ENCODE peak calls at places on chromosomes 2 and 18, in five cellular contexts. M is HepG2, L is H1, P is GM12878, O is K562. K is an unnamed sample.

GRCh38 chr18:55509631-55510372 is 78.2 kb downstream of the TCF4 start:
- DNase-seq in M (no peak), L (no peak), P (peak; percentile 17), O (peak; percentile 17), K (peak; percentile 65)

GRCh38 chr2:55986001-55986400 is 62.4 kb upstream of the EFEMP1 start:
- DNase-seq in M (no peak), L (no peak), P (no peak), O (no peak), K (no peak)

GRCh38 chr18:66682855-66683322 is 79.0 kb upstream of the CDH19 start:
- DNase-seq in M (no peak), L (no peak), P (no peak), O (no peak), K (no peak)

GRCh38 chr2:240560084-240560479 is at the start of gene DUSP28:
- DNase-seq in M (peak; percentile 83), L (no peak), P (peak; percentile 55), O (peak; percentile 89), K (peak; percentile 79)

GRCh38 chr2:144367030-144367429 is 152.9 kb downstream of the ZEB2 start:
- DNase-seq in M (no peak), L (no peak), P (no peak), O (no peak), K (no peak)

GRCh38 chr2:144332356-144333143 is 187.4 kb downstream of the ZEB2 start:
- DNase-seq in M (peak; percentile 72), L (peak; percentile 73), P (no peak), O (peak; percentile 94), K (peak; percentile 89)

GRCh38 chr18:56305583-56305982 is 332.8 kb downstream of the TXNL1 start:
- DNase-seq in M (no peak), L (no peak), P (no peak), O (no peak), K (no peak)

GRCh38 chr2:16620590-16620989 is 45.0 kb downstream of the CYRIA start:
- DNase-seq in M (no peak), L (no peak), P (no peak), O (no peak), K (no peak)

GRCh38 chr2:64035067-64035942 is 16.1 kb upstream of the VPS54 start:
- DNase-seq in M (no peak), L (no peak), P (no peak), O (no peak), K (no peak)

GRCh38 chr2:197011777-197012641 is 85.5 kb upstream of the PGAP1 start:
- DNase-seq in M (peak; percentile 57), L (no peak), P (no peak), O (peak; percentile 49), K (peak; percentile 63)

GRCh38 chr18:69217271-69217670 is 183.4 kb upstream of the DOK6 start:
- DNase-seq in M (no peak), L (no peak), P (no peak), O (no peak), K (no peak)

DNA sequence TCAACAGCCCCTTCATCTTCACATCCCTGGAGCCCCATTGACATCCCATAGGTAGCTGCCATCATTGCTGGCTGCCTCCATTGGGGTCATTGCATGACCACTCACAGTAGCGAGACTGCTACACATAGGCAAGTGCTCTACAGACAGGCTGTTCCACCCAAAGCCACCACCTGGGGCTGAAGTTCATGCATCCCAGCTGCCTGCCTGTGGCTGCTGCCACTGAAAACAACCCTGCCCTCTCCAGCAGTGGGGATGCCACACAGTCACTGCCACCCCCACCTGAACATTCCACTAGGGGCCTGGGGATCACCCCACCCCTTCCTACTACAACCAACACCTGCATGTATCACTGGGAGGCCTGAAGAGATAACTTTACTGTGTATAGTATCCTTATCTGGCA is 59.5 kb upstream of the CTAGE1 start:
- DNase-seq in M (no peak), L (no peak), P (no peak), O (no peak), K (no peak)
- TF ChIP-seq CREB1 in M (no peak), L (no peak), P (no peak), O (no peak), K (no peak)

DNA sequence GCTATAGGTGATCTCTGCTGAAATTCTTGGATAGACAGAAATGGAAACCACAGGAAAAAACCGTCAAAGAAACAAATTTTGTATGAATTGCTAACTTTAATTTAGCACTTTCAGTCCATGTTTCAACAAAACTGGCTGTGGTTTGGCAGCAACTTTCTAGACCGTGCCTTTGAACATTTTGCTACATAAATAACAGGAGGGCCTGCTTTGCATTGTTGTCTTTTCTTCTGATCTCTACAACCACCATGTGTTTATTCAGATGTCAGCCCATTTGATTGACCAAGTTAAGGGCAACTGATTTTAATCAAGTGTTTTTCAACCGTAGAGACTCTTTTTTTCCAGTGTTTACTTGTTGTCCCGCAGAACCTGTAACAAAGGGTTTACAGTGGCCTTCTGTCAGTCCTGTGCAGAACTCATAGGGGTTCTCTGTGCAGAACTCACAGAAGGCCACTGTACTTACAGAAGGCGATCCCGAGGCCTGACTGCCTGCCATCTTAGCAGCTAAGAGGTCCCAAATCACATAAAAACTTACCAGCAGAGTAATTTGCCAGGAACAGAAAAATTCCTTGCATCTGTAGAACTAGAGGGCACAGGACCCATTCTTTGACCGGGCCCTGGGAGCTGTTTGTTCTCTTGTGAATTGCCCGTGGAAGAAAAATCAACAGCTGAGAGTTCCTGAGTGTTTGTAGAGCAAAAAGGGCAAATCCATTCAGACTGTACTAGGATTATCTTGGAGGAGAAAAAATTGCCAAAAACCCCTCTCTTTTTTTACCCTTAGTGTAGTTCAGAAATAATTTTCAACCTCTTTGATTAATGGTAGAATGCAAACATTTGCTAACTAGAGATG is 120.6 kb downstream of the PRKRA start:
- DNase-seq in M (no peak), L (no peak), P (no peak), O (no peak), K (no peak)
- H2AFZ ChIP-seq in M (no peak overlapping the region), L (no peak overlapping the region), P (no peak overlapping the region), O (no peak overlapping the region), K (no peak overlapping the region)

GRCh38 chr2:70790079-70790963 is at the start of gene FIGLA:
- DNase-seq in M (no peak), L (no peak), P (no peak), O (no peak), K (peak; percentile 73)

GRCh38 chr2:70789304-70790078 is 952 bp downstream of the FIGLA start:
- DNase-seq in M (peak; percentile 58), L (peak; percentile 57), P (no peak), O (peak; percentile 78), K (peak; percentile 95)

GRCh38 chr2:70784320-70784719 is 6.1 kb downstream of the FIGLA start:
- DNase-seq in M (no peak), L (no peak), P (no peak), O (no peak), K (no peak)

GRCh38 chr2:70779911-70780580 is 10.4 kb downstream of the FIGLA start:
- DNase-seq in M (no peak), L (no peak), P (no peak), O (no peak), K (no peak)

DNA sequence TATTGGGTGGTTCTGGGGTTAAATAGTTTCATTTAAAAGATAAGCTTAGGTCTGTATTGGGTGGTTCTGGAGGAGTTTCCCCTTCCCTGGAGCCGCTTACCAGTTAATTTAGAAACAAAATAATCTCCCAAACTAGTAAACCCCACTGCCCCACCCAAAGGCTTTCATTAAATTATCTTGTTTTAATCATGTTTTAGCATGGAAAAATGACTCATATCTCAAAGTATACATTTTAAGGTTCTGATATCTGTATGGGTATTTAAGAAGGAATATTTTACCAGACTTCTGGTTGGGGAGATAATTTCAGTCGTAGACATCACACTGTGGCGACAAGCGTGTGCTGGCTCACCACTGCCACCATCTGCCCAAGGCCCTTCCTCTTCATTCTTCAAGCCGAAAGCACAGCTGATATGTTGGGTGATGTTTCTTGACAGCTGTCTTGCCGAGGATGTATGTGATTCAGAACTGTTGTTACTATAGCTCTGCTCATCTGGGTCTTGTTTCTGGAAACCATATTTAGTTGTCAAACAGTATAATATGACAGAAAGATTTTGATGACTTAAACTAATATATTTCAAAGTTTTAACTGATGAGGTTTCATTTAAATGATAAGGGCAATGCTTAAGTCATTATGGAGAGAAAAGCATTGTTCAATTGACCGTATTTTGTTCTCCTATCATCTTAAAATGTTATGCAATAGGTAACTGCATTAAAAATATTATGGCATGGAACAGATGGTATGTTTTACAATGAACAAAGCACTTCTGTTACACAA is 5.1 kb downstream of the FIGLA start:
- DNase-seq in M (peak; percentile 38), L (no peak), P (no peak), O (peak; percentile 85), K (peak; percentile 75)
- TF ChIP-seq CREB1 in M (no peak), L (peak; percentile 16), P (no peak), O (no peak), K (no peak)

DNA sequence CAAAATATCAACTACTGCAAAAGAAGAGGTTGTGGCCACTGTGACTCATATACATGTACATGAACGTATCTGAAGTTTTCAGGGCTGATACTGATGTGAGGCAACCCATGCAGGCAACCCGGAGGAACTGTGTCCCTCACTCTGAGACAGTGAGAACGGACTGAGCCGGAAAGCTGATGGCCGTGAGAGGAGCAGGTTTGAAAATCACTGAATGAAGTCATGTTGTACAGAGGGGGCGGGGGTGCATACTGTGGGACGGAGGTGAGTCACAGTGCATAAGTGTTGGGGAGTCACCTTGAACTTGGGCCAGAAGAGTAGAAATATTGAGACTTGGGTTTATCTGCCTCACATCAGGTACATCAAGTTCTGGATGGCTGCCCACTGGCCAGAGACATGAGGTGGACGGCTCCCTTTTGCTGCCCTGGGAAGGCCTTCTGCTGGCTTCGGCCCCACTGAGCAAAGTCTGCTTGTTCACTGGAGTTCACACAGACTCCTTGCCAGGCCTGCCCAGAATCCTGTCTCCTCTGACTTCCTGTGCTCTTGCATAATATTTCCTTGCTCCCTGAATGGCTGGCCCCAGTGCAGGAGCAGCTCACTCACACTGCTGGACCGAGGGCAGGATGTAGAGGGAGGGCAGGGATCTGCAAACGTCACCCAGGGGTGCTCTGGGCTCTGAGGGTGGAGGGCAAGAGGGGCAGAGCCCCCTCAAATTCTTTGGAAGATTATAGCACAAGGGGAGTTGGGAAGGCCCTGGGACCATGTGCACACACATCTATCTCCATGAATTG is 18.1 kb downstream of the EPAS1 start:
- DNase-seq in M (peak; percentile 97), L (no peak), P (no peak), O (peak; percentile 92), K (no peak)
- H2AFZ ChIP-seq in M (no peak overlapping the region), L (no peak overlapping the region), P (no peak overlapping the region), O (peak overlapping the region; percentile 61), K (no peak overlapping the region)

GRCh38 chr18:11951390-11951851 is 29.9 kb upstream of the IMPA2 start:
- DNase-seq in M (no peak), L (no peak), P (no peak), O (peak; percentile 87), K (peak; percentile 31)
- TF ChIP-seq CREB1 in M (no peak), L (no peak), P (no peak), O (no peak), K (no peak)

GRCh38 chr2:217742276-217742675 is 260.5 kb downstream of the TNS1 start:
- DNase-seq in M (no peak), L (no peak), P (no peak), O (no peak), K (no peak)
- H2AFZ ChIP-seq in M (no peak overlapping the region), L (no peak overlapping the region), P (no peak overlapping the region), O (no peak overlapping the region), K (no peak overlapping the region)

DNA sequence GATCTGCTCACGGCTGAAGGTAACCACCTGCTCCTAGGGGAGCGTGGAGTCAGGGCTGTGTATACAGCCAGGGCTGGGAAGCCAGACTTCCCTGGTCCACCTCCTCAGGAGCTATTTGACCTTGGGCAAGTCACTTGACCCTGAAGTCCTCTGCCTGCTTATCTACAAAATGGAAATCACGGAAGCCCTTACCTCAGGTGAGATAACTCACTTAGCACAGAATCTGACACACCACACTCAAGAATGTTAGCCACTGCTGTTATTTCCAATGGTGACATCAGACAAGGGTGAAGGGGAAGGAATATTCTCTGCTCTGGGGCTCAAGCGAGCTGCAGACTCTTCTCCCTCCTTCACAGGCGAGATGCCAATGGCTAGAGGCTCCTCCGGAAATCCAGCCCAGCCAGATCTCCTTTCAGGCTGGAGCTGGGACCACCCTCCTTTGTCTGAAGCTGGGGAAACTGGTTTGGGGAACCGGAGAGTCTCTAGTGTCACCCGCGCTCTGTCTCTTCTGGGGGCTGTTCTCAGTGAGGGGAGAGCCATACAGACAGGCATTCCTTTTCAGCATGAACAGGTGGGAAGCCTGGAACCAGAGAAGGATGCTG is 189.6 kb downstream of the HAUS1 start:
- DNase-seq in M (no peak), L (no peak), P (no peak), O (no peak), K (peak; percentile 76)
- TF ChIP-seq CREB1 in M (no peak), L (no peak), P (no peak), O (no peak), K (no peak)

K was measured in GM23338.